ENCODE peak calls at places on chromosomes 5 and 9, in five cellular contexts. P is H54; B is HuH-7.5; C is stimulated activated CD4-positive, alpha-beta T cell treated with anti-CD3 and anti-CD28 coated beads, Interleukin-1b, Interleukin-23, amount 100 ng/mL, for 48 hours; U is SW480. X is an unnamed sample.

GRCh38 chr5:8826491-8826890 is 719.4 kb downstream of the SEMA5A start:
- DNase-seq in P (no peak), B (no peak), C (no peak), U (no peak), X (no peak)

GRCh38 chr5:43041669-43042175 is 1.6 kb upstream of the ANXA2R start:
- DNase-seq in P (peak; percentile 12), B (no peak), C (peak; percentile 59), U (peak; percentile 71), X (no peak)

GRCh38 chr9:111481885-111482636 is 2.1 kb downstream of the ECPAS start:
- DNase-seq in P (no peak), B (peak; percentile 40), C (no peak), U (peak; percentile 14), X (peak; percentile 41)

GRCh38 chr9:127340721-127341120 is 56.2 kb upstream of the SLC2A8 start:
- DNase-seq in P (no peak), B (no peak), C (no peak), U (no peak), X (no peak)

GRCh38 chr9:37679649-37680402 is 29.1 kb downstream of the FRMPD1 start:
- DNase-seq in P (no peak), B (no peak), C (no peak), U (no peak), X (no peak)

GRCh38 chr9:134010774-134011173 is 14.5 kb upstream of the BRD3OS start:
- DNase-seq in P (no peak), B (no peak), C (no peak), U (no peak), X (no peak)

GRCh38 chr9:4530375-4530774 is 40.1 kb downstream of the SLC1A1 start:
- DNase-seq in P (no peak), B (no peak), C (no peak), U (peak; percentile 60), X (no peak)

GRCh38 chr5:59596586-59597348 is 296.8 kb downstream of the PDE4D start:
- DNase-seq in P (no peak), B (no peak), C (no peak), U (no peak), X (no peak)

GRCh38 chr5:173615884-173616576 is 420 bp downstream of the BOD1 start:
- DNase-seq in P (peak; percentile 47), B (peak; percentile 69), C (peak; percentile 74), U (peak; percentile 91), X (peak; percentile 78)

GRCh38 chr5:176833286-176833685 is 22.9 kb downstream of the UNC5A start:
- DNase-seq in P (no peak), B (no peak), C (no peak), U (no peak), X (no peak)

GRCh38 chr9:111232997-111233790 is 96.8 kb downstream of the OR2K2 start:
- DNase-seq in P (peak; percentile 15), B (no peak), C (no peak), U (no peak), X (no peak)

GRCh38 chr5:165559645-165560044 is 2054.2 kb downstream of the MAT2B start:
- DNase-seq in P (no peak), B (no peak), C (no peak), U (no peak), X (no peak)

GRCh38 chr5:172802585-172803176 is 31.4 kb upstream of the ERGIC1 start:
- DNase-seq in P (no peak), B (no peak), C (no peak), U (no peak), X (no peak)

GRCh38 chr9:36930941-36931340 is 103.1 kb downstream of the PAX5 start:
- DNase-seq in P (no peak), B (no peak), C (no peak), U (no peak), X (no peak)